ENCODE peak calls at places on chromosomes 5 and 9, in six cellular contexts. Z is HT1080, C is nucleus accumbens, T is NCI-H1417, R is tibial nerve, J is HEK293T. L is an unnamed sample.

GRCh38 chr9:92736816-92737606 is 27.6 kb downstream of the BICD2 start:
- DNase-seq in R (no peak), C (no peak), T (no peak), J (no peak), Z (peak; percentile 45), L (no peak)

GRCh38 chr5:124583469-124584350 is 162.7 kb downstream of the ZNF608 start:
- DNase-seq in Z (peak; percentile 89), J (no peak), R (no peak), C (no peak), T (peak; percentile 68), L (no peak)

GRCh38 chr9:122402403-122403268 is 31.8 kb downstream of the PTGS1 start:
- DNase-seq in J (no peak), T (no peak), Z (peak; percentile 97), C (no peak), R (no peak), L (no peak)

GRCh38 chr5:179269781-179270543 is 75.3 kb downstream of the ADAMTS2 start:
- DNase-seq in R (no peak), C (no peak), Z (no peak), T (no peak), J (no peak), L (no peak)

GRCh38 chr5:152864993-152865392 is 459.9 kb upstream of the NMUR2 start:
- DNase-seq in R (no peak), C (no peak), Z (peak; percentile 0), J (no peak), T (no peak), L (no peak)

GRCh38 chr9:20921362-20921761 is 110.1 kb downstream of the HACD4 start:
- DNase-seq in J (no peak), Z (no peak), C (no peak), T (no peak), R (no peak), L (no peak)

GRCh38 chr9:134944351-134944802 is 26.7 kb upstream of the FCN1 start:
- DNase-seq in T (peak; percentile 43), Z (no peak), C (no peak), R (peak; percentile 15), J (no peak), L (no peak)

GRCh38 chr5:50967388-50968039 is 301.1 kb downstream of the PARP8 start:
- DNase-seq in C (peak; percentile 16), J (no peak), T (no peak), Z (no peak), R (no peak), L (no peak)

GRCh38 chr9:112535364-112535763 is 48.7 kb downstream of the KIAA1958 start:
- DNase-seq in R (no peak), C (no peak), Z (no peak), T (no peak), J (no peak), L (no peak)

GRCh38 chr5:102777099-102777498 is 22.0 kb downstream of the PAM start:
- DNase-seq in Z (no peak), T (no peak), C (no peak), R (no peak), J (no peak), L (no peak)

GRCh38 chr5:35857004-35857345 is 284 bp downstream of the IL7R start:
- DNase-seq in R (no peak), C (no peak), J (no peak), Z (no peak), T (no peak), L (no peak)

GRCh38 chr9:120571443-120572257 is 8.3 kb downstream of the CDK5RAP2 start:
- DNase-seq in J (no peak), C (peak; percentile 32), T (no peak), Z (no peak), R (no peak), L (peak; percentile 21)

GRCh38 chr5:172666251-172666650 is 25.2 kb downstream of the NEURL1B start:
- DNase-seq in J (no peak), R (no peak), Z (peak; percentile 40), C (no peak), T (no peak), L (no peak)

L was measured in thoracic aorta.